ENCODE peak calls at places on chromosome 7, in five cellular contexts. U is KG1; W is prostate gland; O is stimulated activated CD8-positive, alpha-beta memory T cell treated with anti-CD3 and anti-CD28 coated beads, Interleukin-4, amount 100 ng/mL, for 4 hours; I is Peyer's patch. F is an unnamed sample.
A peak's percentile ranks its signal among the peaks of the same experiment; 100 is the strongest.

GRCh38 chr7:98930921-98931320 is 52.6 kb downstream of the TRRAP start:
- DNase-seq in U (no peak), W (no peak), O (no peak), I (no peak), F (no peak)

GRCh38 chr7:119935418-119936025 is 337.5 kb upstream of the KCND2 start:
- DNase-seq in U (no peak), W (no peak), O (no peak), I (no peak), F (no peak)

GRCh38 chr7:157468221-157469111 is 131.7 kb downstream of the DNAJB6 start:
- DNase-seq in U (no peak), W (no peak), O (no peak), I (no peak), F (no peak)

GRCh38 chr7:23544913-23545354 is 13.2 kb upstream of the TRA2A start:
- DNase-seq in U (no peak), W (no peak), O (no peak), I (no peak), F (peak; percentile 74)

GRCh38 chr7:2870471-2870941 is 26.4 kb upstream of the GNA12 start:
- DNase-seq in U (no peak), W (no peak), O (no peak), I (no peak), F (peak; percentile 44)

GRCh38 chr7:47514818-47515217 is 67.1 kb downstream of the TNS3 start:
- DNase-seq in U (no peak), W (no peak), O (no peak), I (no peak), F (no peak)

GRCh38 chr7:2437136-2437535 is 33.7 kb downstream of the CHST12 start:
- DNase-seq in U (no peak), W (no peak), O (no peak), I (no peak), F (peak; percentile 54)

GRCh38 chr7:76189276-76189675 is 12.4 kb upstream of the SRRM3 start:
- DNase-seq in U (no peak), W (no peak), O (no peak), I (no peak), F (no peak)

GRCh38 chr7:108460964-108461363 is 4.7 kb upstream of the NRCAM start:
- DNase-seq in U (no peak), W (no peak), O (no peak), I (no peak), F (no peak)

GRCh38 chr7:5429857-5430611 is 6.4 kb upstream of the TNRC18 start:
- DNase-seq in U (no peak), W (peak; percentile 87), O (no peak), I (peak; percentile 76), F (peak; percentile 92)

GRCh38 chr7:98315318-98315993 is 34.0 kb downstream of the BRI3 start:
- DNase-seq in U (no peak), W (no peak), O (no peak), I (no peak), F (peak; percentile 83)

GRCh38 chr7:31052504-31052840 is 364 bp downstream of the ADCYAP1R1 start:
- DNase-seq in U (no peak), W (no peak), O (no peak), I (no peak), F (no peak)

GRCh38 chr7:41445951-41446350 is 256.9 kb downstream of the INHBA start:
- DNase-seq in U (no peak), W (no peak), O (no peak), I (no peak), F (no peak)

GRCh38 chr7:14734839-14735321 is 167.7 kb downstream of the DGKB start:
- DNase-seq in U (no peak), W (no peak), O (no peak), I (no peak), F (no peak)

GRCh38 chr7:90383879-90384278 is 19.4 kb upstream of the CLDN12 start:
- DNase-seq in U (no peak), W (no peak), O (no peak), I (no peak), F (no peak)

GRCh38 chr7:149716007-149716931 is 57.1 kb downstream of the ZNF467 start:
- DNase-seq in U (no peak), W (no peak), O (no peak), I (no peak), F (peak; percentile 19)

GRCh38 chr7:152979376-152979775 is 219.8 kb downstream of the ACTR3B start:
- DNase-seq in U (no peak), W (no peak), O (no peak), I (no peak), F (no peak)

GRCh38 chr7:106064836-106065559 is 47.1 kb downstream of the SYPL1 start:
- DNase-seq in U (no peak), W (peak; percentile 90), O (no peak), I (peak; percentile 80), F (no peak)

GRCh38 chr7:134795231-134795630 is 15.8 kb downstream of the CALD1 start:
- DNase-seq in U (no peak), W (no peak), O (no peak), I (no peak), F (no peak)

GRCh38 chr7:16660702-16661464 is 14.9 kb downstream of the BZW2 start:
- DNase-seq in U (no peak), W (no peak), O (no peak), I (no peak), F (no peak)

GRCh38 chr7:155412416-155413253 is 45.3 kb upstream of the EN2 start:
- DNase-seq in U (peak; percentile 30), W (peak; percentile 10), O (peak; percentile 13), I (peak; percentile 70), F (peak; percentile 46)

GRCh38 chr7:40918701-40919271 is 784.0 kb downstream of the SUGCT start:
- DNase-seq in U (no peak), W (no peak), O (no peak), I (no peak), F (peak; percentile 25)

GRCh38 chr7:92330835-92331438 is 85.2 kb downstream of the ANKIB1 start:
- DNase-seq in U (no peak), W (no peak), O (no peak), I (no peak), F (no peak)

GRCh38 chr7:37970211-37970610 is 49.8 kb downstream of the EPDR1 start:
- DNase-seq in U (no peak), W (no peak), O (no peak), I (no peak), F (no peak)

GRCh38 chr7:99010281-99010680 is 131.9 kb downstream of the TRRAP start:
- DNase-seq in U (no peak), W (no peak), O (no peak), I (no peak), F (no peak)

GRCh38 chr7:127153315-127153714 is 99.4 kb downstream of the GRM8 start:
- DNase-seq in U (no peak), W (no peak), O (no peak), I (no peak), F (no peak)

F was measured in T47D.